ENCODE peak calls at places on chromosome 12, in four cellular contexts. V is upper lobe of left lung, A is A549, Y is heart left ventricle. U is an unnamed sample.

GRCh38 chr12:55659486-55660385 is 23.0 kb downstream of the OR10P1 start:
- DNase-seq in V (no peak), A (no peak), Y (peak; percentile 85), U (no peak)

GRCh38 chr12:70756118-70756517 is 118.9 kb upstream of the PTPRB start:
- DNase-seq in V (no peak), Y (no peak), A (no peak), U (no peak)

GRCh38 chr12:91801048-91801447 is 344.6 kb downstream of the BTG1 start:
- DNase-seq in Y (no peak), A (no peak), V (no peak), U (no peak)

GRCh38 chr12:131418884-131419283 is 292.0 kb upstream of the SFSWAP start:
- DNase-seq in Y (no peak), V (no peak), A (no peak), U (no peak)

GRCh38 chr12:94650143-94651056 is at the start of gene TMCC3:
- DNase-seq in Y (peak; percentile 48), A (peak; percentile 28), V (peak; percentile 93), U (no peak)

GRCh38 chr12:49954863-49955830 is 4.6 kb downstream of the AQP2 start:
- DNase-seq in Y (no peak), V (peak; percentile 85), A (no peak), U (no peak)

GRCh38 chr12:69661386-69661785 is 37.7 kb downstream of the BEST3 start:
- DNase-seq in Y (no peak), V (no peak), A (no peak), U (no peak)

GRCh38 chr12:57657744-57658143 is 24.7 kb upstream of the B4GALNT1 start:
- DNase-seq in V (no peak), A (no peak), Y (no peak), U (no peak)

GRCh38 chr12:60266381-60266852 is 670.6 kb downstream of the SLC16A7 start:
- DNase-seq in V (no peak), A (peak; percentile 15), Y (no peak), U (peak; percentile 29)

GRCh38 chr12:25557830-25558436 is 4.8 kb upstream of the LMNTD1 start:
- DNase-seq in A (peak; percentile 8), V (no peak), Y (no peak), U (no peak)

GRCh38 chr12:304815-305214 is 42.2 kb upstream of the SLC6A13 start:
- DNase-seq in Y (no peak), A (no peak), V (no peak), U (no peak)

GRCh38 chr12:42482820-42483533 is 106.6 kb downstream of the PRICKLE1 start:
- DNase-seq in V (peak; percentile 96), Y (peak; percentile 77), A (peak; percentile 79), U (peak; percentile 80)

GRCh38 chr12:29640589-29641345 is 143.0 kb downstream of the TMTC1 start:
- DNase-seq in Y (peak; percentile 67), V (peak; percentile 22), A (no peak), U (no peak)

GRCh38 chr12:79373896-79374499 is 316.8 kb downstream of the PAWR start:
- DNase-seq in V (peak; percentile 16), Y (no peak), A (peak; percentile 41), U (peak; percentile 31)

GRCh38 chr12:51025182-51025747 is 919 bp downstream of the SLC11A2 start:
- DNase-seq in A (no peak), V (no peak), Y (no peak), U (no peak)

GRCh38 chr12:51027342-51027835 is 1.2 kb upstream of the SLC11A2 start:
- DNase-seq in V (no peak), Y (no peak), A (no peak), U (no peak)

GRCh38 chr12:51023625-51024395 is 2.4 kb downstream of the SLC11A2 start:
- DNase-seq in A (no peak), Y (no peak), V (no peak), U (no peak)

GRCh38 chr12:51028126-51028810 is 2.1 kb upstream of the SLC11A2 start:
- DNase-seq in A (peak; percentile 36), V (no peak), Y (no peak), U (peak; percentile 35)

GRCh38 chr12:51025748-51026654 is at the start of gene SLC11A2:
- DNase-seq in V (peak; percentile 97), A (peak; percentile 98), Y (peak; percentile 98), U (peak; percentile 94)
- TF ChIP-seq POLR2A in V (peak; percentile 60), A (peak; percentile 92), Y (no peak), U (peak; percentile 59)

GRCh38 chr12:132729541-132730320 is 19.1 kb downstream of the PGAM5 start:
- DNase-seq in A (no peak), Y (no peak), V (no peak), U (no peak)
- TF ChIP-seq POLR2A in A (no peak), Y (no peak), V (no peak), U (no peak)

GRCh38 chr12:112907415-112908157 is 824 bp downstream of the OAS1 start:
- DNase-seq in V (no peak), A (no peak), Y (no peak), U (no peak)
- TF ChIP-seq POLR2A in V (no peak), A (no peak), Y (no peak), U (no peak)

DNA sequence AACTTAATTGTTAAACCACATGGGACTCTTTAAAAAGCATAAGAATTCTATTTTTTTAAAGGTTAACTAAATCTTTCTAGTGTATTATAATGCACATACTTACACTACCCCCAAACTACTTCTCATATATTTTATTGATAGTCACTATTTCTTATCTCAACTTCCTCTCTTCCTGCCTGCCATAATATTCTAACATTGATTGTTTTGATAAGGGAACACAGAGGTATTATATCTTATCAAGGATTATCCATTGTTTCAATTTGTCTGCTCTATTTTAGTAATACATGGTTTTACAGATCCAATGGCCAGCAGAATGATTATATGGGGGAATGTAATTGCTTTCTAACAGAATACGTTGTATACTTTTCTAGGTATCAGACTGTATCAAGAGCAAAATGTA is 98.9 kb downstream of the EPS8 start:
- DNase-seq in V (no peak), A (no peak), Y (no peak), U (no peak)
- TF ChIP-seq POLR2A in V (no peak), A (no peak), Y (no peak), U (no peak)

GRCh38 chr12:6613776-6614512 is 6.8 kb upstream of the CHD4 start:
- DNase-seq in V (peak; percentile 90), Y (peak; percentile 93), A (peak; percentile 68), U (peak; percentile 92)
- TF ChIP-seq POLR2A in V (no peak), Y (no peak), A (no peak), U (peak; percentile 42)

GRCh38 chr12:124236651-124237050 is 58.2 kb upstream of the RFLNA start:
- DNase-seq in V (no peak), Y (no peak), A (no peak), U (peak; percentile 54)
- TF ChIP-seq POLR2A in V (no peak), Y (no peak), A (no peak), U (no peak)

GRCh38 chr12:48851883-48852733 is at the start of gene DDX23:
- DNase-seq in Y (peak; percentile 97), V (peak; percentile 96), A (peak; percentile 98), U (peak; percentile 95)
- TF ChIP-seq POLR2A in Y (no peak), V (peak; percentile 48), A (peak; percentile 71), U (peak; percentile 84)